ENCODE peak calls at places on chromosomes 16 and 17, in seven cellular contexts. E, C, K, T, W, D and P are unnamed samples.

GRCh38 chr16:19291459-19291858 is 5.9 kb downstream of the CLEC19A start:
- DNase-seq in T (no peak), D (no peak), C (no peak), E (no peak), K (no peak), W (no peak), P (no peak)

GRCh38 chr17:12395733-12396354 is 269.8 kb upstream of the MYOCD start:
- DNase-seq in T (no peak), E (peak), K (peak), W (no peak), C (no peak), D (peak), P (no peak)

GRCh38 chr17:4551141-4551540 is 4.0 kb downstream of the MYBBP1A start:
- DNase-seq in T (no peak), W (no peak), E (no peak), K (no peak), C (no peak), D (no peak), P (no peak)

GRCh38 chr17:57283203-57283971 is 27.1 kb downstream of the MSI2 start:
- DNase-seq in D (no peak), T (no peak), W (no peak), E (no peak), C (no peak), K (no peak), P (no peak)

GRCh38 chr17:48576479-48577309 is 1.5 kb downstream of the HOXB4 start:
- DNase-seq in K (no peak), W (peak), C (no peak), D (no peak), T (no peak), E (no peak), P (no peak)

GRCh38 chr16:635573-636205 is 416 bp downstream of the METTL26 start:
- DNase-seq in D (no peak), C (no peak), E (no peak), K (no peak), T (no peak), W (no peak), P (no peak)

GRCh38 chr16:25707982-25708583 is 16.3 kb downstream of the HS3ST4 start:
- DNase-seq in W (no peak), K (peak), C (no peak), T (no peak), E (peak), D (peak), P (no peak)

GRCh38 chr17:48384164-48384563 is 45.9 kb downstream of the SKAP1 start:
- DNase-seq in D (no peak), T (no peak), W (no peak), E (no peak), K (no peak), C (no peak), P (no peak)

GRCh38 chr16:51146256-51146924 is 4.7 kb downstream of the SALL1 start:
- DNase-seq in E (no peak), W (no peak), D (peak), T (no peak), K (no peak), C (no peak), P (no peak)

GRCh38 chr16:51140112-51140511 is 11.0 kb downstream of the SALL1 start:
- DNase-seq in E (no peak), T (no peak), D (no peak), W (no peak), K (no peak), C (no peak), P (no peak)

GRCh38 chr16:75660726-75661302 is 13.2 kb downstream of the TERF2IP start:
- DNase-seq in W (no peak), T (no peak), C (no peak), K (no peak), E (no peak), D (no peak), P (no peak)

GRCh38 chr17:34527121-34527907 is 52.1 kb upstream of the TMEM132E start:
- DNase-seq in T (no peak), C (no peak), D (no peak), K (no peak), W (no peak), E (no peak), P (no peak)

GRCh38 chr17:51948128-51948527 is 210.4 kb downstream of the CA10 start:
- DNase-seq in K (no peak), E (no peak), W (peak), C (no peak), D (no peak), T (no peak), P (no peak)

GRCh38 chr17:40542562-40543411 is 22.5 kb downstream of the CCR7 start:
- DNase-seq in C (peak), T (no peak), K (no peak), D (no peak), E (peak), W (peak), P (peak)

GRCh38 chr16:86609115-86609514 is 30.8 kb downstream of the FOXL1 start:
- DNase-seq in W (no peak), C (no peak), T (peak), E (no peak), K (no peak), D (no peak), P (no peak)

GRCh38 chr17:10879110-10879509 is 41.2 kb upstream of the PIRT start:
- DNase-seq in D (peak), T (no peak), E (no peak), C (no peak), K (no peak), W (no peak), P (no peak)
- TF ChIP-seq CTCF in D (peak), T (peak), E (peak), C (no peak), K (no peak), W (no peak), P (no peak)

GRCh38 chr16:68064791-68065365 is 20.3 kb upstream of the NFATC3 start:
- DNase-seq in W (peak), E (peak), C (peak), D (peak), T (no peak), K (peak), P (peak)

GRCh38 chr16:68069511-68070248 is 15.5 kb upstream of the NFATC3 start:
- DNase-seq in D (no peak), W (no peak), T (no peak), C (no peak), E (no peak), K (no peak), P (no peak)

GRCh38 chr16:68065716-68066305 is 19.4 kb upstream of the NFATC3 start:
- DNase-seq in T (no peak), D (no peak), C (no peak), K (no peak), W (no peak), E (no peak), P (no peak)

GRCh38 chr16:68068926-68069325 is 16.2 kb upstream of the NFATC3 start:
- DNase-seq in E (no peak), D (no peak), W (no peak), C (no peak), T (no peak), K (no peak), P (no peak)

GRCh38 chr16:68066763-68067162 is 18.4 kb upstream of the NFATC3 start:
- DNase-seq in W (no peak), D (no peak), T (no peak), K (no peak), C (no peak), E (no peak), P (no peak)
- TF ChIP-seq CTCF in W (no peak), D (no peak), T (no peak), K (no peak), C (no peak), E (no peak), P (no peak)

GRCh38 chr16:80384862-80385261 is 155.9 kb upstream of the DYNLRB2 start:
- DNase-seq in C (no peak), E (no peak), K (no peak), T (no peak), D (no peak), W (no peak), P (no peak)

GRCh38 chr16:80391095-80391494 is 149.7 kb upstream of the DYNLRB2 start:
- DNase-seq in D (no peak), W (no peak), K (no peak), E (no peak), T (no peak), C (no peak), P (no peak)

GRCh38 chr16:80387308-80387921 is 153.4 kb upstream of the DYNLRB2 start:
- DNase-seq in D (no peak), K (no peak), C (no peak), T (no peak), W (no peak), E (no peak), P (no peak)
- TF ChIP-seq CTCF in D (no peak), K (no peak), C (no peak), T (no peak), W (no peak), E (no peak), P (no peak)

DNA sequence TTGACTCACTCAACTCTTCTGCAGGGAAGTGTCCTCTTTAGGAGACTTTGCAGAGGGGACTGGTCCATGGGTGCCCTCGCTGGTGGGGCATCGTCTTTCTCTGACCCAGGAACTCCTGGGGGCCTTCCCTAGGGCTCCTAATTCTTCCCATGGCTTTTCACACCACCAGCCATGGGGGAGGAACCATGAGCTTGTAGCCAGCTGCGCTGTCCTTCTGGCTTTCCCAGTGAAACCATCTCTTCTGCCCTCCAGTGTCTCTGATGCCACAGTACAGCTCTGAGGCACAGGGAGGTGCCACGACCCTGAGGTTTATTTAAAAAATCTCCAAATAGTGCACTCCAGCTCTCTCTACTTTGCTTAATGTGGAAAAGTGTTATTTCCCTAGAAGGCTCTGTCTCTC is 78.6 kb downstream of the SDR42E1 start:
- DNase-seq in E (no peak), D (no peak), W (no peak), T (no peak), C (no peak), K (no peak), P (no peak)
- TF ChIP-seq CTCF in E (no peak), D (peak), W (no peak), T (no peak), C (no peak), K (no peak), P (no peak)

DNA sequence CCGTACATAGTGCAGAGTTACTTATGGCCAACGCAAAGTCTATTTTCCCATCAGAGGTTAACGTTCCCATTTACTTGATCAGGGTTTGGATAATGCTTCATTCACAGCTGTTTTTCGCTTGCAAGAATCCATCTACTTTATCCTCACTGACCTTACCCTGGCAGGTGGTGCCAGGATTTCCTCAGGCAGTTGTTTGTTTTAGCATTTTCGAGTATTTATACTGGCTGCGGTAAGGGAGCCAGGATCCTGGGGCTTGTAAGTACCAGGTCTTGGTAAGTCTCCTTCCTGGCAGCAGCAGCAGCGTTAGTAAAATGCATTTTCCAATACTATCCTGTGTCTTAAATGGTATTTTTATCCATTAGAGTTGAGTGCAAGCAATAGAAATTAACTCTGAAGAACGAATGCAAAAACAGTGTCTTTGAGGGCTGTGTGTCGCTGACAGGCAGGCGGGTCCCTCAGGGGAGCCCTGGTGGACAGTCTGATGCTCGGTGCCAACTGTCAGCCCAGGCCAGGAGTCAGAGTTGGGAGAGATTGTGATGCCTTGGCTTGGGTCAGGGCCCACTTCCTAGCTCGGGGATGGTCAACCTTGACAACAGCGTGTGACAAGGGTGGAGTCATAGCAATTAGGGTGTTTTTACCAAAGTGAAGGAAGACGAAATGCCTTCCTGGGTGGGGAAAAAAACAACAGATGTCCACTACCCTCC is 92.4 kb upstream of the HSBP1 start:
- DNase-seq in E (no peak), K (no peak), D (no peak), T (no peak), C (no peak), W (no peak), P (no peak)
- TF ChIP-seq CTCF in E (no peak), K (no peak), D (no peak), T (no peak), C (no peak), W (no peak), P (no peak)

GRCh38 chr17:64491034-64491860 is 5.6 kb downstream of the POLG2 start:
- DNase-seq in C (no peak), W (no peak), D (no peak), T (no peak), K (peak), E (no peak), P (peak)
- TF ChIP-seq CTCF in C (no peak), W (peak), D (peak), T (peak), K (peak), E (peak), P (peak)